ENCODE peak calls at places on chromosomes 16 and 17, in seven cellular contexts. Y is heart left ventricle, Z is cardiac fibroblast, S is GM06990, I is Caco-2, T is GM23338, F is nephron progenitor cell. J is an unnamed sample.

GRCh38 chr17:6914711-6915110 is 81.1 kb upstream of the ALOX12 start:
- DNase-seq in Y (no peak), S (no peak), T (no peak), F (no peak), I (peak), Z (peak), J (no peak)

GRCh38 chr17:47999612-48000011 is 28.7 kb downstream of the CDK5RAP3 start:
- DNase-seq in S (no peak), Y (no peak), T (no peak), I (peak), F (no peak), Z (peak), J (no peak)

GRCh38 chr16:75570351-75571104 is 4.3 kb downstream of the GABARAPL2 start:
- DNase-seq in Y (no peak), I (no peak), Z (no peak), T (no peak), F (no peak), S (no peak), J (no peak)

GRCh38 chr16:75114179-75114945 is 2.2 kb downstream of the LDHD start:
- DNase-seq in Y (no peak), I (no peak), T (no peak), S (no peak), Z (no peak), F (no peak), J (no peak)

GRCh38 chr16:30121741-30122620 is 1.0 kb downstream of the MAPK3 start:
- DNase-seq in Y (peak), S (no peak), Z (peak), T (no peak), F (no peak), I (no peak), J (no peak)

GRCh38 chr16:69711115-69711740 is 15.1 kb downstream of the NQO1 start:
- DNase-seq in T (no peak), I (no peak), Z (peak), S (no peak), Y (no peak), F (no peak), J (no peak)

GRCh38 chr17:19239544-19239943 is 2.4 kb downstream of the EPN2 start:
- DNase-seq in Y (no peak), F (no peak), S (no peak), Z (no peak), I (no peak), T (no peak), J (no peak)

GRCh38 chr16:27439273-27440018 is 37.5 kb downstream of the IL21R start:
- DNase-seq in Z (no peak), T (no peak), F (no peak), Y (no peak), S (no peak), I (no peak), J (no peak)

GRCh38 chr17:29867643-29868181 is 62.3 kb downstream of the SSH2 start:
- DNase-seq in I (no peak), T (peak), Z (no peak), S (peak), F (no peak), Y (no peak), J (no peak)

GRCh38 chr17:71987634-71988033 is 133.2 kb upstream of the SOX9 start:
- DNase-seq in F (no peak), I (no peak), Y (no peak), S (no peak), Z (no peak), T (no peak), J (no peak)

GRCh38 chr17:78027121-78027520 is 68.6 kb downstream of the TNRC6C start:
- DNase-seq in F (no peak), I (no peak), T (no peak), Z (no peak), Y (no peak), S (no peak), J (no peak)

GRCh38 chr16:80250376-80250775 is 290.4 kb upstream of the DYNLRB2 start:
- DNase-seq in I (no peak), F (no peak), T (no peak), Z (no peak), S (no peak), Y (no peak), J (no peak)

GRCh38 chr16:26667271-26667703 is 399.4 kb upstream of the C16orf82 start:
- DNase-seq in Y (no peak), T (peak), S (no peak), I (no peak), Z (no peak), F (peak), J (no peak)

GRCh38 chr17:75808905-75809621 is 24.5 kb downstream of the UNK start:
- DNase-seq in I (no peak), S (no peak), Z (peak), F (no peak), Y (peak), T (no peak), J (no peak)

GRCh38 chr16:56193951-56194726 is 2.9 kb downstream of the GNAO1 start:
- DNase-seq in Y (peak), Z (peak), F (peak), T (peak), S (peak), I (no peak), J (peak)

GRCh38 chr16:75506567-75506966 is 11.3 kb upstream of the CHST6 start:
- DNase-seq in S (no peak), I (no peak), T (no peak), Y (no peak), Z (peak), F (no peak), J (no peak)

GRCh38 chr17:49316889-49317288 is 45.2 kb downstream of the ZNF652 start:
- DNase-seq in Y (no peak), F (no peak), Z (no peak), S (no peak), T (no peak), I (no peak), J (no peak)

GRCh38 chr16:70478169-70478568 is 23.8 kb downstream of the FCSK start:
- DNase-seq in Z (no peak), F (no peak), S (no peak), T (no peak), Y (no peak), I (no peak), J (no peak)

GRCh38 chr17:57271821-57272220 is 15.5 kb downstream of the MSI2 start:
- DNase-seq in I (no peak), S (no peak), Y (no peak), Z (no peak), F (no peak), T (no peak), J (no peak)

GRCh38 chr17:27635275-27635823 is 4.4 kb downstream of the LGALS9 start:
- DNase-seq in T (no peak), F (no peak), Z (no peak), S (no peak), Y (peak), I (no peak), J (no peak)

GRCh38 chr17:34259151-34259550 is 4.1 kb downstream of the CCL2 start:
- DNase-seq in I (no peak), F (no peak), Y (no peak), S (no peak), T (no peak), Z (peak), J (no peak)

GRCh38 chr17:50018909-50019308 is 23.9 kb upstream of the DLX3 start:
- DNase-seq in Z (no peak), I (no peak), T (no peak), S (no peak), F (no peak), Y (no peak), J (no peak)

GRCh38 chr17:77726549-77726957 is 231.9 kb upstream of the TNRC6C start:
- DNase-seq in Z (no peak), T (no peak), S (no peak), F (no peak), I (no peak), Y (no peak), J (no peak)

GRCh38 chr17:20008242-20009051 is 712 bp upstream of the SPECC1 start:
- DNase-seq in Z (no peak), T (peak), S (no peak), F (peak), Y (peak), I (peak), J (no peak)

GRCh38 chr16:68022278-68022727 is 729 bp downstream of the DDX28 start:
- DNase-seq in Y (no peak), I (no peak), F (no peak), Z (no peak), S (no peak), T (no peak), J (peak)

GRCh38 chr16:68021490-68021889 is 1.5 kb downstream of the DDX28 start:
- DNase-seq in Z (no peak), I (no peak), F (no peak), T (no peak), S (no peak), Y (no peak), J (no peak)

GRCh38 chr16:68019167-68019680 is 3.5 kb upstream of the DPEP2NB start:
- DNase-seq in Z (no peak), Y (no peak), T (no peak), S (no peak), F (no peak), I (no peak), J (no peak)

DNA sequence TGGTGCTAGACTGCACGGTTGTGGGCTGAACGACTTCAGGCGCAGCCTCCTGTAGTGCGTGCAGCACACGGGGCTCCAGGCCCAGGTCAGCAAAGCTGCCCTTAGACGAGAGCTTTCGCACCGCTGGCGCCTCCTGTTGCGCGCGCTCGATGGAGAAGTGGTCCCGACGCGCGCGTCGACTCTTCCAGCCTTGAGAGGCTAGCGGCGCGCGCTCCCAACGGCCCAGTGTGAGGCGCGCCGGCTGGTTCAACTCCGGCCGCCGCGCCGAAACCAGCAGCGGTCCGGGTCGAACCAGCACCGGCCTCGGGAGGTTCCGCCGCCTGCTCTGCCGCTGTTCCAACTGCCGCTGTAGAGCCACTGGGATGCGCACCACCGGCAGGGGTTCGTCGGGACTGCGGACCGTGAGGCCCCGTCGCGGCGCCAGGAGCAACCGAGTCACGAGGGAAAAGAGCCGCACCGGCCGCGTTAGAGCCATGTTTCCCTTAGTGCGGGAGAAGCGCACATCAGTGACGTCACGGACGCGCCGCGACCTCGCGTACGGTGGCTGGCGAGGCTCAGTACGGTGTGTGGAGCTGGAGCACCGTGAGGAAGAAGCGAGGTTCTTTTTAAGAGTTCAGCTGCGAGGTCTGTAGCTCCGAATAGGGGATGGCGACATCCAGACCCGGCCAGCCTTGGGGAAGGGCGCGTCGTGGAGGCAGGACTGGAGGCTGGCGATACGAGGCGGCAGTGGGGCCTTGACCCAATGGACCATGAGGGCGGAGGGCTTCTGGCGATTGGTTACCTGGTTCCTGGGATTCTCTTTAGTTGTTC is at the start of the genes DDX28 and DUS2:
- DNase-seq in F (peak), Z (peak), I (peak), S (peak), T (peak), Y (peak), J (peak)
- TF ChIP-seq CTCF in F (no peak), Z (no peak), I (no peak), S (no peak), T (no peak), Y (no peak), J (peak)

GRCh38 chr16:22053921-22054341 is 38.4 kb upstream of the VWA3A start:
- DNase-seq in F (no peak), T (no peak), Z (no peak), Y (no peak), S (peak), I (no peak), J (no peak)

GRCh38 chr16:22052985-22053384 is 39.4 kb upstream of the VWA3A start:
- DNase-seq in T (no peak), F (no peak), Y (no peak), Z (no peak), S (no peak), I (no peak), J (no peak)

GRCh38 chr16:22054847-22055590 is 37.3 kb upstream of the VWA3A start:
- DNase-seq in S (no peak), F (no peak), Z (no peak), Y (no peak), I (no peak), T (no peak), J (no peak)

GRCh38 chr16:22050963-22051362 is 41.4 kb upstream of the VWA3A start:
- DNase-seq in Y (no peak), T (no peak), S (no peak), I (no peak), F (no peak), Z (no peak), J (no peak)

DNA sequence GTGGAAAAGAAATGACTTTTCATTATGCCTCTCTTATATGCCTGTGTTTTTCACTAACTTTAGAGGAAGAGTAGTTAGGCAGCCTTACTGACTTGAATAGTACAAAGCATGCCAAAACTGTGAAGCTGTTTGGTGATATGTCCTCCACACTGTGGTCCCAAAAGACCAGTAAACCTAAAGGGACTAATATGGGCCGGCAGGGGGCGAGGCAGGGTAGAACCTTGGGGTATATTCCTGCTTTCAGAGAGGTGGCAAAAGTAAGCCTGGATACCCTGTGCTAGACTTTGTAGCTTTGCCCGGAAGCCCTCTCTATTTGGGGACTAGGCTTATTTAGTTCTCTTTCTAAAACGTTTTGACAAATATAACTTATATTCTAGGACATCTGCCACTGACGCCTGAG is 36.5 kb upstream of the VWA3A start:
- DNase-seq in S (no peak), F (peak), Z (peak), Y (no peak), T (peak), I (peak), J (no peak)
- TF ChIP-seq CTCF in S (no peak), F (peak), Z (no peak), Y (no peak), T (peak), I (peak), J (peak)

GRCh38 chr17:44916059-44916780 is 920 bp upstream of the GFAP start:
- DNase-seq in F (no peak), T (no peak), Z (no peak), Y (no peak), S (no peak), I (no peak), J (no peak)
- TF ChIP-seq CTCF in F (no peak), T (no peak), Z (no peak), Y (no peak), S (no peak), I (no peak), J (no peak)

GRCh38 chr17:65941500-65941899 is 250.4 kb downstream of the CEP112 start:
- DNase-seq in T (peak), I (no peak), F (no peak), Y (no peak), Z (peak), S (no peak), J (no peak)
- TF ChIP-seq CTCF in T (no peak), I (no peak), F (no peak), Y (no peak), Z (peak), S (peak), J (no peak)

DNA sequence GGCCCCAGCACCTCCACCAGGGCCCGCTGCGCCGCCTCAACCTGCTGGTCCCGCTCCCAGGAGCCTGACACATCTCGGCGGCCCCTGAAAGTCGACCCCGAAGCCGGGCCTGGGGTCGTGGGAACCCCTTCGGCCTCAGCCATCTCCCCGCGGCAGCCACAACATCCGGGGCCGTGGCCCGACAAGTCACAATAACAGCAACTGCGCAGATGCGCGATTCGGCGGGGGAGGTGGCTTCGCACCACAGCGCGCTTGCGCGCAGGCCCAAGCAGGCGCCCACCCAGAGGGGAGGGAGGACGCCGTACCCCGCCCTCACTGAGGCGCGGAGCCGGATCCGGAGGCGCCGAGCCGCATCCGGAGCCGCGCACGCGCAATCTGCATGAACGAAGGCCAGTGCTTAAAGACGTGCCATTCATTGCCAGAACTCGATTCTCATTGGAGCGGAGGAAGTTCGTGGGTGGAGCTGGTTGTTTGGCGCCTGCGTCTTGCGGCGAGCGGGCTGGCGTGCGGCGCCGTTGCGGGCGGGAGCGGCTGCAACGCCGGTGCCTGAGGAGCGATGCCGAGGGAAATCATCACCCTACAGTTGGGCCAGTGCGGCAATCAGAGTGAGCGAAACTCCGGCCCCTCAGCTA is at the start of the genes RETREG3 and TUBG1:
- DNase-seq in F (peak), Y (peak), I (peak), Z (peak), T (peak), S (peak), J (peak)
- TF ChIP-seq CTCF in F (no peak), Y (peak), I (peak), Z (peak), T (no peak), S (peak), J (peak)

DNA sequence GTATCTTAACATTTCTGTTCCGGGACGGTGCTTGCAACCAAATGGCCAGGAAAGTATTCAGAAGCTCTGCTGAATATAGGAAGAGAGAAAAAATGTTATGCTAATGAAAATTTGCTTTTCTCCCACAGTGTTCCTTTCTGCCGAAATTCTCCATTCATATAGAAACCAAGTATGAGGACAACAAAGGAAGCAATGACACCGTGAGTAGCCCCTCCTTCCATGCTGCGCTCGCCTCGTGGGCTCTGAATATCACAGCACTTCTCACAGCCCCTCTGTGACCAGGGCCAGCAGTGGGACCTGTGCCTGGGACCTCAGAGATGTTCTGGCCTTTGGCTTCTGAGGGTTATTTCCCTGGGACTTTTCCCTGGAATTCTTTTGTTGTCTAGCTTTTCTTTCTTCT is 139.7 kb upstream of the NOL11 start:
- DNase-seq in Z (no peak), S (peak), F (no peak), T (peak), I (no peak), Y (no peak), J (no peak)
- TF ChIP-seq CTCF in Z (no peak), S (no peak), F (no peak), T (no peak), I (no peak), Y (no peak), J (no peak)

GRCh38 chr16:58511933-58512815 is 3.1 kb upstream of the SETD6 start:
- DNase-seq in T (peak), I (peak), Y (peak), S (no peak), F (peak), Z (peak), J (peak)
- TF ChIP-seq CTCF in T (peak), I (peak), Y (peak), S (peak), F (peak), Z (peak), J (peak)

DNA sequence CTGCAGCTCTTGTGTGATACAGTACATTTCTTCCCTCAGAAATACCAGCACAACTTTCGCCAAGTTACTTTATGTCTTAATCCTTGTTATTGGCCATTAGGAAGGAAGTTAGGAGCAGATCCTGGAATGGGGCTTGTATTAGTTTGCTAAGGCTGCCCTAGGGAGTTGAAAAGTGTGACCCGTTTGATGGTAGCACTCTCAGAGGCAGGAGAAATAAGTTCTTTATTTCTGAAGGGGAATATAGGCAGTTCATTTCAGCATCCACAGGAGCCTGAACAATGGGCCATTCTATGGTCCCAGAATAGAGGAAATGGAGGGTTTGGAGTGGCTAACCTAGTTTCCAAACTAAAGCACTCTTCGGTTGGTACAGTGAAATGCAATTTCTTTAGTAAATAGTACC is 11.6 kb upstream of the ABCA10 start:
- DNase-seq in S (no peak), T (no peak), Z (no peak), Y (no peak), I (no peak), F (no peak), J (no peak)
- TF ChIP-seq CTCF in S (no peak), T (no peak), Z (no peak), Y (no peak), I (no peak), F (no peak), J (no peak)

GRCh38 chr16:46857261-46857962 is 26.4 kb upstream of the C16orf87 start:
- DNase-seq in S (no peak), F (peak), I (peak), T (peak), Y (no peak), Z (peak), J (no peak)
- TF ChIP-seq CTCF in S (peak), F (peak), I (peak), T (peak), Y (peak), Z (peak), J (peak)

DNA sequence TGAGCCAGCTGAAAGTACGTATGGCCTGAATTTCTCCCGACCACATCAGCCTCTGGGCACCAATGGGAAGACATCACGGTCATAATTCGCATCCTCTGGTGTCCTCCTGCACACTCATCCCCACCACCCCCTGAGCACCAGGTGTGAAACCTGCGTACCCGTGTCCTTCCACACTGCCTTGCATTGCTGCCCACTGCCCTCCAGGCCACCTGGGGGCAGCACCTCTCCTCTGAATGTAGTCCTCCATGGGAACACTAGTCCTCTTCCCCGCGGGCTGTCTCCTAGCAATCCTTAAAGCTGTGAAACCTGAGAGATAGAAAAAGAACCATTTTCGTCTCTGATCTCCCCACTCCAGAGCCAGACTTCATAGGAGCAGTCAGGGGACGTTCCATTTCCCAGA is 125.5 kb downstream of the ZNF18 start:
- DNase-seq in T (no peak), S (no peak), Z (no peak), Y (no peak), I (no peak), F (no peak), J (no peak)
- TF ChIP-seq CTCF in T (peak), S (no peak), Z (no peak), Y (no peak), I (no peak), F (no peak), J (no peak)